ENCODE peak calls at places on chromosomes 3 and 15, in eight cellular contexts. One of them, this sample, is unnamed.

GRCh38 chr15:78213425-78213750 is 21.0 kb downstream of the ACSBG1 start:
- DNase-seq in HepG2: no peak
- DNase-seq in foreskin fibroblast: no peak
- DNase-seq in bronchial epithelial cell: no peak
- DNase-seq in T-helper 17 cell: no peak
- DNase-seq in type B pancreatic cell: no peak
- DNase-seq in NCI-H2171 treated with DMSO at 0.1 percent for 48 hours: no peak
- DNase-seq in HCT116: no peak
- DNase-seq in this sample: no peak

GRCh38 chr3:3800076-3800448 is 831 bp downstream of the LRRN1 start:
- DNase-seq in HepG2: no peak
- DNase-seq in foreskin fibroblast: no peak
- DNase-seq in bronchial epithelial cell: no peak
- DNase-seq in T-helper 17 cell: no peak
- DNase-seq in type B pancreatic cell: peak
- DNase-seq in NCI-H2171 treated with DMSO at 0.1 percent for 48 hours: no peak
- DNase-seq in HCT116: no peak
- DNase-seq in this sample: peak

GRCh38 chr15:94206463-94207167 is 24.7 kb upstream of the MCTP2 start:
- DNase-seq in HepG2: no peak
- DNase-seq in foreskin fibroblast: no peak
- DNase-seq in bronchial epithelial cell: peak
- DNase-seq in T-helper 17 cell: no peak
- DNase-seq in type B pancreatic cell: no peak
- DNase-seq in NCI-H2171 treated with DMSO at 0.1 percent for 48 hours: no peak
- DNase-seq in HCT116: no peak
- DNase-seq in this sample: no peak

GRCh38 chr3:132432639-132433038 is 15.3 kb downstream of the DNAJC13 start:
- DNase-seq in HepG2: no peak
- DNase-seq in foreskin fibroblast: peak
- DNase-seq in bronchial epithelial cell: peak
- DNase-seq in T-helper 17 cell: no peak
- DNase-seq in type B pancreatic cell: no peak
- DNase-seq in NCI-H2171 treated with DMSO at 0.1 percent for 48 hours: no peak
- DNase-seq in HCT116: peak
- DNase-seq in this sample: no peak

GRCh38 chr3:42690191-42690590 is 4.9 kb downstream of the KLHL40 start:
- DNase-seq in HepG2: no peak
- DNase-seq in foreskin fibroblast: no peak
- DNase-seq in bronchial epithelial cell: no peak
- DNase-seq in T-helper 17 cell: no peak
- DNase-seq in type B pancreatic cell: no peak
- DNase-seq in NCI-H2171 treated with DMSO at 0.1 percent for 48 hours: no peak
- DNase-seq in HCT116: no peak
- DNase-seq in this sample: no peak

GRCh38 chr15:71449956-71450355 is 334.7 kb downstream of the THSD4 start:
- DNase-seq in HepG2: no peak
- DNase-seq in foreskin fibroblast: no peak
- DNase-seq in bronchial epithelial cell: no peak
- DNase-seq in T-helper 17 cell: no peak
- DNase-seq in type B pancreatic cell: no peak
- DNase-seq in NCI-H2171 treated with DMSO at 0.1 percent for 48 hours: no peak
- DNase-seq in HCT116: no peak
- DNase-seq in this sample: no peak

GRCh38 chr3:45538641-45538986 is 55.9 kb upstream of the LIMD1 start:
- DNase-seq in HepG2: no peak
- DNase-seq in foreskin fibroblast: no peak
- DNase-seq in bronchial epithelial cell: no peak
- DNase-seq in T-helper 17 cell: no peak
- DNase-seq in type B pancreatic cell: no peak
- DNase-seq in NCI-H2171 treated with DMSO at 0.1 percent for 48 hours: no peak
- DNase-seq in HCT116: no peak
- DNase-seq in this sample: no peak

GRCh38 chr15:34514251-34514760 is 69.1 kb downstream of the GOLGA8B start:
- DNase-seq in HepG2: no peak
- DNase-seq in foreskin fibroblast: peak
- DNase-seq in bronchial epithelial cell: no peak
- DNase-seq in T-helper 17 cell: no peak
- DNase-seq in type B pancreatic cell: no peak
- DNase-seq in NCI-H2171 treated with DMSO at 0.1 percent for 48 hours: no peak
- DNase-seq in HCT116: no peak
- DNase-seq in this sample: peak

GRCh38 chr3:87313641-87314040 is 37.3 kb upstream of the POU1F1 start:
- DNase-seq in HepG2: no peak
- DNase-seq in foreskin fibroblast: no peak
- DNase-seq in bronchial epithelial cell: peak
- DNase-seq in T-helper 17 cell: no peak
- DNase-seq in type B pancreatic cell: no peak
- DNase-seq in NCI-H2171 treated with DMSO at 0.1 percent for 48 hours: no peak
- DNase-seq in HCT116: no peak
- DNase-seq in this sample: no peak

GRCh38 chr3:30951806-30952205 is 57.3 kb upstream of the GADL1 start:
- DNase-seq in HepG2: no peak
- DNase-seq in foreskin fibroblast: no peak
- DNase-seq in bronchial epithelial cell: no peak
- DNase-seq in T-helper 17 cell: no peak
- DNase-seq in type B pancreatic cell: no peak
- DNase-seq in NCI-H2171 treated with DMSO at 0.1 percent for 48 hours: no peak
- DNase-seq in HCT116: no peak
- DNase-seq in this sample: no peak

GRCh38 chr15:29682361-29682760 is 139.9 kb downstream of the TJP1 start:
- DNase-seq in HepG2: no peak
- DNase-seq in foreskin fibroblast: no peak
- DNase-seq in bronchial epithelial cell: no peak
- DNase-seq in T-helper 17 cell: no peak
- DNase-seq in type B pancreatic cell: no peak
- DNase-seq in NCI-H2171 treated with DMSO at 0.1 percent for 48 hours: peak
- DNase-seq in HCT116: no peak
- DNase-seq in this sample: no peak

GRCh38 chr3:177961784-177962183 is 574.5 kb upstream of the KCNMB2 start:
- DNase-seq in HepG2: no peak
- DNase-seq in foreskin fibroblast: no peak
- DNase-seq in bronchial epithelial cell: no peak
- DNase-seq in T-helper 17 cell: no peak
- DNase-seq in type B pancreatic cell: no peak
- DNase-seq in NCI-H2171 treated with DMSO at 0.1 percent for 48 hours: no peak
- DNase-seq in HCT116: no peak
- DNase-seq in this sample: no peak

GRCh38 chr15:69881310-69881660 is 216.4 kb downstream of the TLE3 start:
- DNase-seq in HepG2: no peak
- DNase-seq in foreskin fibroblast: no peak
- DNase-seq in bronchial epithelial cell: peak
- DNase-seq in T-helper 17 cell: no peak
- DNase-seq in type B pancreatic cell: no peak
- DNase-seq in NCI-H2171 treated with DMSO at 0.1 percent for 48 hours: peak
- DNase-seq in HCT116: no peak
- DNase-seq in this sample: no peak

GRCh38 chr3:10758304-10759037 is 57.6 kb upstream of the SLC6A11 start:
- DNase-seq in HepG2: peak
- DNase-seq in foreskin fibroblast: peak
- DNase-seq in bronchial epithelial cell: peak
- DNase-seq in T-helper 17 cell: peak
- DNase-seq in type B pancreatic cell: no peak
- DNase-seq in NCI-H2171 treated with DMSO at 0.1 percent for 48 hours: peak
- DNase-seq in HCT116: peak
- DNase-seq in this sample: peak

GRCh38 chr15:78878356-78878755 is 5.7 kb downstream of the MORF4L1 start:
- DNase-seq in HepG2: no peak
- DNase-seq in foreskin fibroblast: no peak
- DNase-seq in bronchial epithelial cell: peak
- DNase-seq in T-helper 17 cell: no peak
- DNase-seq in type B pancreatic cell: no peak
- DNase-seq in NCI-H2171 treated with DMSO at 0.1 percent for 48 hours: no peak
- DNase-seq in HCT116: no peak
- DNase-seq in this sample: no peak

GRCh38 chr3:121752772-121753171 is 3.2 kb upstream of the GOLGB1 start:
- DNase-seq in HepG2: no peak
- DNase-seq in foreskin fibroblast: no peak
- DNase-seq in bronchial epithelial cell: no peak
- DNase-seq in T-helper 17 cell: no peak
- DNase-seq in type B pancreatic cell: no peak
- DNase-seq in NCI-H2171 treated with DMSO at 0.1 percent for 48 hours: no peak
- DNase-seq in HCT116: no peak
- DNase-seq in this sample: no peak

GRCh38 chr3:168030488-168031054 is 65.2 kb downstream of the GOLIM4 start:
- DNase-seq in HepG2: no peak
- DNase-seq in foreskin fibroblast: no peak
- DNase-seq in bronchial epithelial cell: no peak
- DNase-seq in T-helper 17 cell: no peak
- DNase-seq in type B pancreatic cell: no peak
- DNase-seq in NCI-H2171 treated with DMSO at 0.1 percent for 48 hours: peak
- DNase-seq in HCT116: no peak
- DNase-seq in this sample: no peak

GRCh38 chr3:176595307-176595706 is 602.0 kb downstream of the TBL1XR1 start:
- DNase-seq in HepG2: no peak
- DNase-seq in foreskin fibroblast: peak
- DNase-seq in bronchial epithelial cell: no peak
- DNase-seq in T-helper 17 cell: no peak
- DNase-seq in type B pancreatic cell: no peak
- DNase-seq in NCI-H2171 treated with DMSO at 0.1 percent for 48 hours: no peak
- DNase-seq in HCT116: no peak
- DNase-seq in this sample: no peak

GRCh38 chr3:66485291-66485968 is 15.4 kb downstream of the LRIG1 start:
- DNase-seq in HepG2: no peak
- DNase-seq in foreskin fibroblast: peak
- DNase-seq in bronchial epithelial cell: peak
- DNase-seq in T-helper 17 cell: no peak
- DNase-seq in type B pancreatic cell: no peak
- DNase-seq in NCI-H2171 treated with DMSO at 0.1 percent for 48 hours: peak
- DNase-seq in HCT116: no peak
- DNase-seq in this sample: peak

GRCh38 chr3:50256978-50257890 is 11.7 kb upstream of the SEMA3B start:
- DNase-seq in HepG2: no peak
- DNase-seq in foreskin fibroblast: no peak
- DNase-seq in bronchial epithelial cell: no peak
- DNase-seq in T-helper 17 cell: no peak
- DNase-seq in type B pancreatic cell: no peak
- DNase-seq in NCI-H2171 treated with DMSO at 0.1 percent for 48 hours: no peak
- DNase-seq in HCT116: no peak
- DNase-seq in this sample: peak

GRCh38 chr3:48984648-48985047 is 5.4 kb upstream of the P4HTM start:
- DNase-seq in HepG2: no peak
- DNase-seq in foreskin fibroblast: no peak
- DNase-seq in bronchial epithelial cell: peak
- DNase-seq in T-helper 17 cell: no peak
- DNase-seq in type B pancreatic cell: no peak
- DNase-seq in NCI-H2171 treated with DMSO at 0.1 percent for 48 hours: no peak
- DNase-seq in HCT116: no peak
- DNase-seq in this sample: no peak

GRCh38 chr3:108089544-108089943 is 1.3 kb downstream of the CD47 start:
- DNase-seq in HepG2: no peak
- DNase-seq in foreskin fibroblast: no peak
- DNase-seq in bronchial epithelial cell: no peak
- DNase-seq in T-helper 17 cell: no peak
- DNase-seq in type B pancreatic cell: no peak
- DNase-seq in NCI-H2171 treated with DMSO at 0.1 percent for 48 hours: peak
- DNase-seq in HCT116: no peak
- DNase-seq in this sample: peak

GRCh38 chr15:80929225-80929624 is 60.4 kb downstream of the MESD start:
- DNase-seq in HepG2: no peak
- DNase-seq in foreskin fibroblast: peak
- DNase-seq in bronchial epithelial cell: peak
- DNase-seq in T-helper 17 cell: no peak
- DNase-seq in type B pancreatic cell: no peak
- DNase-seq in NCI-H2171 treated with DMSO at 0.1 percent for 48 hours: no peak
- DNase-seq in HCT116: no peak
- DNase-seq in this sample: no peak

GRCh38 chr15:69164807-69165636 is 4.6 kb downstream of the GLCE start:
- DNase-seq in HepG2: no peak
- DNase-seq in foreskin fibroblast: peak
- DNase-seq in bronchial epithelial cell: peak
- DNase-seq in T-helper 17 cell: no peak
- DNase-seq in type B pancreatic cell: no peak
- DNase-seq in NCI-H2171 treated with DMSO at 0.1 percent for 48 hours: no peak
- DNase-seq in HCT116: no peak
- DNase-seq in this sample: no peak

GRCh38 chr3:78873641-78874040 is 894.2 kb downstream of the ROBO1 start:
- DNase-seq in HepG2: no peak
- DNase-seq in foreskin fibroblast: no peak
- DNase-seq in bronchial epithelial cell: no peak
- DNase-seq in T-helper 17 cell: no peak
- DNase-seq in type B pancreatic cell: no peak
- DNase-seq in NCI-H2171 treated with DMSO at 0.1 percent for 48 hours: no peak
- DNase-seq in HCT116: no peak
- DNase-seq in this sample: no peak

GRCh38 chr3:56314842-56315241 is 153.4 kb downstream of the ERC2 start:
- DNase-seq in HepG2: no peak
- DNase-seq in foreskin fibroblast: peak
- DNase-seq in bronchial epithelial cell: peak
- DNase-seq in T-helper 17 cell: no peak
- DNase-seq in type B pancreatic cell: no peak
- DNase-seq in NCI-H2171 treated with DMSO at 0.1 percent for 48 hours: peak
- DNase-seq in HCT116: no peak
- DNase-seq in this sample: no peak

GRCh38 chr3:32866533-32866932 is 48.7 kb downstream of the TRIM71 start:
- DNase-seq in HepG2: no peak
- DNase-seq in foreskin fibroblast: no peak
- DNase-seq in bronchial epithelial cell: no peak
- DNase-seq in T-helper 17 cell: no peak
- DNase-seq in type B pancreatic cell: no peak
- DNase-seq in NCI-H2171 treated with DMSO at 0.1 percent for 48 hours: no peak
- DNase-seq in HCT116: no peak
- DNase-seq in this sample: no peak

GRCh38 chr3:136196064-136196400 is at the start of gene MSL2:
- DNase-seq in HepG2: no peak
- DNase-seq in foreskin fibroblast: no peak
- DNase-seq in bronchial epithelial cell: no peak
- DNase-seq in T-helper 17 cell: no peak
- DNase-seq in type B pancreatic cell: no peak
- DNase-seq in NCI-H2171 treated with DMSO at 0.1 percent for 48 hours: no peak
- DNase-seq in HCT116: no peak
- DNase-seq in this sample: no peak

GRCh38 chr3:14935577-14936345 is 11.6 kb upstream of the NR2C2 start:
- DNase-seq in HepG2: no peak
- DNase-seq in foreskin fibroblast: no peak
- DNase-seq in bronchial epithelial cell: no peak
- DNase-seq in T-helper 17 cell: no peak
- DNase-seq in type B pancreatic cell: no peak
- DNase-seq in NCI-H2171 treated with DMSO at 0.1 percent for 48 hours: no peak
- DNase-seq in HCT116: no peak
- DNase-seq in this sample: no peak

GRCh38 chr15:29456964-29457363 is 187.3 kb upstream of the NSMCE3 start:
- DNase-seq in HepG2: no peak
- DNase-seq in foreskin fibroblast: no peak
- DNase-seq in bronchial epithelial cell: no peak
- DNase-seq in T-helper 17 cell: no peak
- DNase-seq in type B pancreatic cell: no peak
- DNase-seq in NCI-H2171 treated with DMSO at 0.1 percent for 48 hours: no peak
- DNase-seq in HCT116: no peak
- DNase-seq in this sample: no peak

GRCh38 chr3:87207500-87207899 is 19.6 kb upstream of the CHMP2B start:
- DNase-seq in HepG2: no peak
- DNase-seq in foreskin fibroblast: peak
- DNase-seq in bronchial epithelial cell: peak
- DNase-seq in T-helper 17 cell: no peak
- DNase-seq in type B pancreatic cell: no peak
- DNase-seq in NCI-H2171 treated with DMSO at 0.1 percent for 48 hours: no peak
- DNase-seq in HCT116: no peak
- DNase-seq in this sample: no peak